ENCODE peak calls at places on chromosomes 5 and 9, in six cellular contexts. One of them, this sample, is unnamed.

GRCh38 chr5:54719384-54720306 is 202.1 kb downstream of the SNX18 start:
- DNase-seq in caudate nucleus: no peak
- DNase-seq in NCI-H345: no peak
- DNase-seq in epithelial cell of esophagus: peak
- DNase-seq in Panc1: no peak
- DNase-seq in AG08395: peak
- DNase-seq in this sample: no peak

GRCh38 chr5:87754009-87754757 is 341.5 kb upstream of the CCNH start:
- DNase-seq in Panc1: no peak
- DNase-seq in caudate nucleus: no peak
- DNase-seq in epithelial cell of esophagus: no peak
- DNase-seq in AG08395: no peak
- DNase-seq in NCI-H345: peak
- DNase-seq in this sample: no peak

GRCh38 chr9:75001719-75002421 is 26.2 kb downstream of the CARNMT1 start:
- DNase-seq in epithelial cell of esophagus: peak
- DNase-seq in AG08395: peak
- DNase-seq in NCI-H345: peak
- DNase-seq in Panc1: peak
- DNase-seq in caudate nucleus: peak
- DNase-seq in this sample: peak

GRCh38 chr5:76861616-76862015 is 11.8 kb downstream of the S100Z start:
- DNase-seq in Panc1: no peak
- DNase-seq in caudate nucleus: no peak
- DNase-seq in epithelial cell of esophagus: no peak
- DNase-seq in AG08395: no peak
- DNase-seq in NCI-H345: no peak
- DNase-seq in this sample: no peak

GRCh38 chr5:99379187-99379586 is 450.4 kb upstream of the CHD1 start:
- DNase-seq in AG08395: no peak
- DNase-seq in NCI-H345: peak
- DNase-seq in caudate nucleus: no peak
- DNase-seq in epithelial cell of esophagus: no peak
- DNase-seq in Panc1: no peak
- DNase-seq in this sample: no peak

GRCh38 chr9:127682351-127683136 is 24.2 kb upstream of the CFAP157 start:
- DNase-seq in caudate nucleus: no peak
- DNase-seq in NCI-H345: no peak
- DNase-seq in epithelial cell of esophagus: no peak
- DNase-seq in AG08395: no peak
- DNase-seq in Panc1: no peak
- DNase-seq in this sample: no peak

GRCh38 chr5:7094626-7095025 is 301.3 kb upstream of the ADCY2 start:
- DNase-seq in NCI-H345: no peak
- DNase-seq in epithelial cell of esophagus: peak
- DNase-seq in caudate nucleus: no peak
- DNase-seq in Panc1: no peak
- DNase-seq in AG08395: no peak
- DNase-seq in this sample: no peak

GRCh38 chr5:159061834-159062530 is 37.7 kb downstream of the EBF1 start:
- DNase-seq in AG08395: no peak
- DNase-seq in caudate nucleus: no peak
- DNase-seq in Panc1: no peak
- DNase-seq in epithelial cell of esophagus: no peak
- DNase-seq in NCI-H345: no peak
- DNase-seq in this sample: no peak

GRCh38 chr9:75850459-75851200 is 39.8 kb upstream of the PCSK5 start:
- DNase-seq in NCI-H345: no peak
- DNase-seq in caudate nucleus: no peak
- DNase-seq in Panc1: no peak
- DNase-seq in AG08395: no peak
- DNase-seq in epithelial cell of esophagus: peak
- DNase-seq in this sample: no peak

GRCh38 chr9:121745396-121745695 is 93.9 kb downstream of the DAB2IP start:
- DNase-seq in epithelial cell of esophagus: no peak
- DNase-seq in Panc1: no peak
- DNase-seq in NCI-H345: no peak
- DNase-seq in AG08395: no peak
- DNase-seq in caudate nucleus: no peak
- DNase-seq in this sample: no peak

GRCh38 chr5:176762489-176762888 is 47.9 kb upstream of the UNC5A start:
- DNase-seq in AG08395: no peak
- DNase-seq in epithelial cell of esophagus: no peak
- DNase-seq in Panc1: no peak
- DNase-seq in caudate nucleus: no peak
- DNase-seq in NCI-H345: no peak
- DNase-seq in this sample: no peak

GRCh38 chr5:154190652-154191304 is at the start of gene GALNT10:
- DNase-seq in AG08395: peak
- DNase-seq in NCI-H345: peak
- DNase-seq in caudate nucleus: peak
- DNase-seq in epithelial cell of esophagus: peak
- DNase-seq in Panc1: no peak
- DNase-seq in this sample: no peak

GRCh38 chr5:172542651-172543131 is 88.4 kb upstream of the SH3PXD2B start:
- DNase-seq in caudate nucleus: no peak
- DNase-seq in Panc1: no peak
- DNase-seq in AG08395: no peak
- DNase-seq in epithelial cell of esophagus: no peak
- DNase-seq in NCI-H345: peak
- DNase-seq in this sample: no peak

GRCh38 chr9:74496819-74497749 is at the start of gene RORB:
- DNase-seq in Panc1: no peak
- DNase-seq in caudate nucleus: peak
- DNase-seq in NCI-H345: peak
- DNase-seq in AG08395: peak
- DNase-seq in epithelial cell of esophagus: peak
- DNase-seq in this sample: no peak

GRCh38 chr5:169218176-169218575 is 82.8 kb downstream of the SLIT3 start:
- DNase-seq in epithelial cell of esophagus: no peak
- DNase-seq in AG08395: no peak
- DNase-seq in Panc1: no peak
- DNase-seq in NCI-H345: no peak
- DNase-seq in caudate nucleus: no peak
- DNase-seq in this sample: no peak

GRCh38 chr5:159456722-159457462 is 126.6 kb upstream of the IL12B start:
- DNase-seq in caudate nucleus: no peak
- DNase-seq in AG08395: peak
- DNase-seq in epithelial cell of esophagus: peak
- DNase-seq in Panc1: no peak
- DNase-seq in NCI-H345: no peak
- DNase-seq in this sample: no peak

GRCh38 chr5:59922220-59922619 is 28.7 kb upstream of the PDE4D start:
- DNase-seq in caudate nucleus: no peak
- DNase-seq in epithelial cell of esophagus: no peak
- DNase-seq in AG08395: no peak
- DNase-seq in NCI-H345: no peak
- DNase-seq in Panc1: no peak
- DNase-seq in this sample: no peak

GRCh38 chr9:137281345-137282116 is 4.0 kb downstream of the TOR4A start:
- DNase-seq in AG08395: no peak
- DNase-seq in NCI-H345: no peak
- DNase-seq in epithelial cell of esophagus: no peak
- DNase-seq in Panc1: no peak
- DNase-seq in caudate nucleus: no peak
- DNase-seq in this sample: no peak

GRCh38 chr9:81536242-81537025 is 152.9 kb downstream of the TLE1 start:
- DNase-seq in caudate nucleus: no peak
- DNase-seq in AG08395: no peak
- DNase-seq in epithelial cell of esophagus: no peak
- DNase-seq in NCI-H345: no peak
- DNase-seq in Panc1: no peak
- DNase-seq in this sample: no peak

GRCh38 chr5:37121027-37121426 is 128.1 kb downstream of the CPLANE1 start:
- DNase-seq in epithelial cell of esophagus: no peak
- DNase-seq in caudate nucleus: no peak
- DNase-seq in Panc1: no peak
- DNase-seq in NCI-H345: no peak
- DNase-seq in AG08395: no peak
- DNase-seq in this sample: no peak

GRCh38 chr9:70480405-70480980 is 66.0 kb upstream of the KLF9 start:
- DNase-seq in AG08395: peak
- DNase-seq in Panc1: no peak
- DNase-seq in epithelial cell of esophagus: peak
- DNase-seq in NCI-H345: peak
- DNase-seq in caudate nucleus: peak
- DNase-seq in this sample: no peak

GRCh38 chr9:134059188-134059641 is 8.6 kb downstream of the BRD3 start:
- DNase-seq in AG08395: no peak
- DNase-seq in Panc1: no peak
- DNase-seq in NCI-H345: no peak
- DNase-seq in caudate nucleus: no peak
- DNase-seq in epithelial cell of esophagus: no peak
- DNase-seq in this sample: no peak

GRCh38 chr9:113567361-113568080 is 104.0 kb downstream of the RGS3 start:
- DNase-seq in caudate nucleus: no peak
- DNase-seq in NCI-H345: no peak
- DNase-seq in Panc1: no peak
- DNase-seq in AG08395: no peak
- DNase-seq in epithelial cell of esophagus: no peak
- DNase-seq in this sample: no peak

GRCh38 chr9:89395931-89396710 is 77.8 kb downstream of the SECISBP2 start:
- DNase-seq in AG08395: no peak
- DNase-seq in epithelial cell of esophagus: no peak
- DNase-seq in caudate nucleus: no peak
- DNase-seq in NCI-H345: no peak
- DNase-seq in Panc1: no peak
- DNase-seq in this sample: no peak

GRCh38 chr9:20620658-20621552 is 1.4 kb downstream of the MLLT3 start:
- DNase-seq in AG08395: no peak
- DNase-seq in caudate nucleus: peak
- DNase-seq in NCI-H345: peak
- DNase-seq in Panc1: no peak
- DNase-seq in epithelial cell of esophagus: peak
- DNase-seq in this sample: no peak

GRCh38 chr5:91076138-91076537 is 307.0 kb downstream of the ARRDC3 start:
- DNase-seq in caudate nucleus: no peak
- DNase-seq in NCI-H345: no peak
- DNase-seq in epithelial cell of esophagus: no peak
- DNase-seq in Panc1: no peak
- DNase-seq in AG08395: peak
- DNase-seq in this sample: no peak

GRCh38 chr5:74179183-74179582 is 461.3 kb downstream of the ENC1 start:
- DNase-seq in NCI-H345: no peak
- DNase-seq in caudate nucleus: no peak
- DNase-seq in AG08395: peak
- DNase-seq in Panc1: no peak
- DNase-seq in epithelial cell of esophagus: peak
- DNase-seq in this sample: peak

GRCh38 chr9:127916665-127917581 is at the start of gene ST6GALNAC4:
- DNase-seq in caudate nucleus: peak
- DNase-seq in AG08395: peak
- DNase-seq in Panc1: no peak
- DNase-seq in epithelial cell of esophagus: peak
- DNase-seq in NCI-H345: peak
- DNase-seq in this sample: no peak

GRCh38 chr9:122112238-122112637 is 19.1 kb upstream of the TTLL11 start:
- DNase-seq in epithelial cell of esophagus: no peak
- DNase-seq in NCI-H345: no peak
- DNase-seq in Panc1: no peak
- DNase-seq in AG08395: no peak
- DNase-seq in caudate nucleus: no peak
- DNase-seq in this sample: no peak

GRCh38 chr9:371349-371748 is 156.7 kb downstream of the DOCK8 start:
- DNase-seq in Panc1: no peak
- DNase-seq in caudate nucleus: no peak
- DNase-seq in AG08395: no peak
- DNase-seq in NCI-H345: no peak
- DNase-seq in epithelial cell of esophagus: peak
- DNase-seq in this sample: no peak

GRCh38 chr5:168362097-168362885 is 70.8 kb downstream of the WWC1 start:
- DNase-seq in epithelial cell of esophagus: no peak
- DNase-seq in caudate nucleus: no peak
- DNase-seq in Panc1: no peak
- DNase-seq in NCI-H345: peak
- DNase-seq in AG08395: no peak
- DNase-seq in this sample: no peak

GRCh38 chr5:149161026-149161687 is 19.9 kb downstream of the ABLIM3 start:
- DNase-seq in NCI-H345: no peak
- DNase-seq in caudate nucleus: no peak
- DNase-seq in Panc1: no peak
- DNase-seq in epithelial cell of esophagus: no peak
- DNase-seq in AG08395: no peak
- DNase-seq in this sample: no peak

GRCh38 chr9:38371495-38371894 is 21.0 kb upstream of the ALDH1B1 start:
- DNase-seq in epithelial cell of esophagus: peak
- DNase-seq in Panc1: peak
- DNase-seq in caudate nucleus: no peak
- DNase-seq in NCI-H345: peak
- DNase-seq in AG08395: peak
- DNase-seq in this sample: no peak

GRCh38 chr9:7974335-7975005 is 174.9 kb upstream of the DMAC1 start:
- DNase-seq in NCI-H345: no peak
- DNase-seq in AG08395: no peak
- DNase-seq in caudate nucleus: no peak
- DNase-seq in epithelial cell of esophagus: no peak
- DNase-seq in Panc1: no peak
- DNase-seq in this sample: no peak

GRCh38 chr9:19050637-19051591 is 1.7 kb downstream of the RRAGA start:
- DNase-seq in NCI-H345: no peak
- DNase-seq in Panc1: no peak
- DNase-seq in epithelial cell of esophagus: peak
- DNase-seq in caudate nucleus: no peak
- DNase-seq in AG08395: no peak
- DNase-seq in this sample: no peak

GRCh38 chr9:136762221-136762691 is 2.1 kb downstream of the LCN15 start:
- DNase-seq in AG08395: no peak
- DNase-seq in epithelial cell of esophagus: no peak
- DNase-seq in NCI-H345: no peak
- DNase-seq in caudate nucleus: no peak
- DNase-seq in Panc1: no peak
- DNase-seq in this sample: no peak

GRCh38 chr5:33379757-33380156 is 61.0 kb upstream of the TARS1 start:
- DNase-seq in caudate nucleus: no peak
- DNase-seq in Panc1: no peak
- DNase-seq in NCI-H345: no peak
- DNase-seq in AG08395: no peak
- DNase-seq in epithelial cell of esophagus: peak
- DNase-seq in this sample: no peak

GRCh38 chr5:1910081-1910760 is 27.5 kb upstream of the IRX4 start:
- DNase-seq in AG08395: no peak
- DNase-seq in epithelial cell of esophagus: no peak
- DNase-seq in NCI-H345: no peak
- DNase-seq in caudate nucleus: no peak
- DNase-seq in Panc1: no peak
- DNase-seq in this sample: no peak

GRCh38 chr9:2337131-2337530 is 284.5 kb upstream of the VLDLR start:
- DNase-seq in AG08395: no peak
- DNase-seq in NCI-H345: peak
- DNase-seq in caudate nucleus: no peak
- DNase-seq in Panc1: no peak
- DNase-seq in epithelial cell of esophagus: no peak
- DNase-seq in this sample: no peak

This sample was measured in GM04503.